ENCODE peak calls at places on chromosomes 12 and 14, in seven cellular contexts. X is osteocyte, Y is C1 segment of cervical spinal cord, M is T-helper 9 cell, S is kidney glomerular epithelial cell, L is tibial artery, O is OCI-M1. G is an unnamed sample.

GRCh38 chr12:76144253-76144564 is 59.7 kb upstream of the NAP1L1 start:
- DNase-seq in X (peak; percentile 86), Y (no peak), M (peak; percentile 7), S (peak; percentile 1), L (no peak), O (peak; percentile 62), G (no peak)

GRCh38 chr14:72104011-72104613 is 171.9 kb downstream of the RGS6 start:
- DNase-seq in X (no peak), Y (no peak), M (peak; percentile 20), S (peak; percentile 1), L (no peak), O (peak; percentile 67), G (no peak)

GRCh38 chr14:91980157-91980556 is 32.7 kb upstream of the FBLN5 start:
- DNase-seq in X (no peak), Y (no peak), M (no peak), S (peak; percentile 85), L (no peak), O (peak; percentile 39), G (no peak)

GRCh38 chr12:4855121-4855924 is 54.4 kb upstream of the KCNA1 start:
- DNase-seq in X (no peak), Y (no peak), M (peak; percentile 16), S (peak; percentile 61), L (no peak), O (peak; percentile 84), G (peak; percentile 34)

GRCh38 chr12:20411309-20411708 is 43.0 kb downstream of the PDE3A start:
- DNase-seq in X (no peak), Y (no peak), M (no peak), S (no peak), L (no peak), O (no peak), G (no peak)

GRCh38 chr12:51389302-51389999 is 1.8 kb downstream of the GALNT6 start:
- DNase-seq in X (no peak), Y (no peak), M (no peak), S (peak; percentile 36), L (peak; percentile 24), O (peak; percentile 65), G (no peak)

GRCh38 chr14:61598980-61599379 is 96.3 kb upstream of the HIF1A start:
- DNase-seq in X (no peak), Y (no peak), M (no peak), S (no peak), L (no peak), O (peak; percentile 17), G (no peak)

GRCh38 chr14:37133284-37133913 is 39.0 kb downstream of the SLC25A21 start:
- DNase-seq in X (no peak), Y (no peak), M (no peak), S (no peak), L (no peak), O (no peak), G (no peak)

GRCh38 chr12:74794522-74794921 is 256.9 kb downstream of the ATXN7L3B start:
- DNase-seq in X (no peak), Y (no peak), M (no peak), S (no peak), L (no peak), O (peak; percentile 88), G (no peak)

GRCh38 chr14:75926431-75926830 is 55.4 kb downstream of the TGFB3 start:
- DNase-seq in X (no peak), Y (no peak), M (no peak), S (no peak), L (no peak), O (no peak), G (no peak)

GRCh38 chr14:92122351-92122677 is 545 bp downstream of the CPSF2 start:
- DNase-seq in X (no peak), Y (no peak), M (no peak), S (no peak), L (no peak), O (peak; percentile 56), G (no peak)

GRCh38 chr14:92728781-92729364 is 19.6 kb downstream of the LGMN start:
- DNase-seq in X (no peak), Y (no peak), M (no peak), S (peak; percentile 32), L (no peak), O (no peak), G (no peak)

GRCh38 chr12:125292700-125293099 is 227.5 kb downstream of the AACS start:
- DNase-seq in X (no peak), Y (no peak), M (no peak), S (no peak), L (no peak), O (no peak), G (no peak)

GRCh38 chr14:101371691-101372493 is 189.4 kb upstream of the DIO3 start:
- DNase-seq in X (no peak), Y (no peak), M (no peak), S (no peak), L (no peak), O (no peak), G (no peak)

GRCh38 chr12:49784756-49785409 is 43.3 kb downstream of the NCKAP5L start:
- DNase-seq in X (no peak), Y (no peak), M (no peak), S (no peak), L (no peak), O (peak; percentile 67), G (no peak)

GRCh38 chr12:65276923-65277322 is 1.6 kb upstream of the MSRB3 start:
- DNase-seq in X (no peak), Y (no peak), M (no peak), S (no peak), L (no peak), O (peak; percentile 12), G (no peak)

GRCh38 chr14:105540811-105541210 is 14.4 kb downstream of the TMEM121 start:
- DNase-seq in X (no peak), Y (no peak), M (no peak), S (no peak), L (no peak), O (no peak), G (no peak)

GRCh38 chr14:104290756-104291122 is 152.4 kb downstream of the KIF26A start:
- DNase-seq in X (no peak), Y (no peak), M (no peak), S (no peak), L (peak; percentile 46), O (no peak), G (no peak)

GRCh38 chr12:26273811-26274210 is 78.4 kb downstream of the SSPN start:
- DNase-seq in X (no peak), Y (no peak), M (no peak), S (no peak), L (peak; percentile 86), O (peak; percentile 73), G (no peak)

GRCh38 chr12:66405395-66405794 is 103.1 kb downstream of the HELB start:
- DNase-seq in X (no peak), Y (no peak), M (no peak), S (no peak), L (no peak), O (no peak), G (no peak)

GRCh38 chr12:25840678-25841077 is 117.8 kb upstream of the RASSF8 start:
- DNase-seq in X (no peak), Y (no peak), M (no peak), S (no peak), L (no peak), O (no peak), G (no peak)

GRCh38 chr12:228846-229200 is 14.9 kb upstream of the SLC6A12 start:
- DNase-seq in X (peak; percentile 51), Y (no peak), M (no peak), S (no peak), L (peak; percentile 1), O (no peak), G (no peak)

GRCh38 chr12:93782854-93783253 is 105.7 kb downstream of the CRADD start:
- DNase-seq in X (no peak), Y (no peak), M (no peak), S (no peak), L (no peak), O (no peak), G (no peak)